ENCODE peak calls at places on chromosomes 1 and 21, in four cellular contexts. One of them, this sample, is unnamed.

GRCh38 chr1:10939654-10940450 is 72.6 kb upstream of the TARDBP start:
- DNase-seq in mesendoderm: no peak
- DNase-seq in neuronal stem cell: no peak
- DNase-seq in HCT116: no peak
- DNase-seq in this sample: no peak

GRCh38 chr1:22410928-22411495 is 40.6 kb upstream of the ZBTB40 start:
- DNase-seq in mesendoderm: no peak
- DNase-seq in neuronal stem cell: no peak
- DNase-seq in HCT116: no peak
- DNase-seq in this sample: no peak

GRCh38 chr1:27049607-27050006 is 37.0 kb upstream of the TENT5B start:
- DNase-seq in mesendoderm: peak; percentile 57
- DNase-seq in neuronal stem cell: no peak
- DNase-seq in HCT116: no peak
- DNase-seq in this sample: no peak

GRCh38 chr1:77487631-77488030 is 194.8 kb downstream of the ZZZ3 start:
- DNase-seq in mesendoderm: peak; percentile 82
- DNase-seq in neuronal stem cell: no peak
- DNase-seq in HCT116: no peak
- DNase-seq in this sample: no peak

GRCh38 chr1:23517581-23517980 is 13.5 kb downstream of the E2F2 start:
- DNase-seq in mesendoderm: no peak
- DNase-seq in neuronal stem cell: no peak
- DNase-seq in HCT116: no peak
- DNase-seq in this sample: no peak

GRCh38 chr21:46667735-46668380 is 32.4 kb downstream of the PRMT2 start:
- DNase-seq in mesendoderm: peak; percentile 75
- DNase-seq in neuronal stem cell: peak; percentile 35
- DNase-seq in HCT116: no peak
- DNase-seq in this sample: peak; percentile 72

GRCh38 chr21:17967319-17967718 is 148.2 kb upstream of the C21orf91 start:
- DNase-seq in mesendoderm: no peak
- DNase-seq in neuronal stem cell: no peak
- DNase-seq in HCT116: no peak
- DNase-seq in this sample: no peak

GRCh38 chr1:213533125-213533524 is 454.6 kb upstream of the PROX1 start:
- DNase-seq in mesendoderm: no peak
- DNase-seq in neuronal stem cell: no peak
- DNase-seq in HCT116: no peak
- DNase-seq in this sample: no peak

GRCh38 chr1:50930965-50931737 is 28.9 kb downstream of the FAF1 start:
- DNase-seq in mesendoderm: peak; percentile 48
- DNase-seq in neuronal stem cell: no peak
- DNase-seq in HCT116: no peak
- DNase-seq in this sample: no peak

GRCh38 chr21:31335957-31336738 is 7.9 kb downstream of the TIAM1 start:
- DNase-seq in mesendoderm: no peak
- DNase-seq in neuronal stem cell: no peak
- DNase-seq in HCT116: no peak
- DNase-seq in this sample: no peak

GRCh38 chr1:201361652-201362504 is 15.6 kb downstream of the TNNT2 start:
- DNase-seq in mesendoderm: peak; percentile 78
- DNase-seq in neuronal stem cell: peak; percentile 59
- DNase-seq in HCT116: peak; percentile 32
- DNase-seq in this sample: peak; percentile 71

GRCh38 chr1:118716775-118717174 is 271.4 kb downstream of the TBX15 start:
- DNase-seq in mesendoderm: peak; percentile 17
- DNase-seq in neuronal stem cell: no peak
- DNase-seq in HCT116: no peak
- DNase-seq in this sample: no peak

GRCh38 chr1:41767534-41767933 is 151.2 kb downstream of the HIVEP3 start:
- DNase-seq in mesendoderm: no peak
- DNase-seq in neuronal stem cell: no peak
- DNase-seq in HCT116: no peak
- DNase-seq in this sample: no peak

GRCh38 chr1:38533772-38534472 is 325.6 kb downstream of the RRAGC start:
- DNase-seq in mesendoderm: no peak
- DNase-seq in neuronal stem cell: no peak
- DNase-seq in HCT116: no peak
- DNase-seq in this sample: no peak

DNA sequence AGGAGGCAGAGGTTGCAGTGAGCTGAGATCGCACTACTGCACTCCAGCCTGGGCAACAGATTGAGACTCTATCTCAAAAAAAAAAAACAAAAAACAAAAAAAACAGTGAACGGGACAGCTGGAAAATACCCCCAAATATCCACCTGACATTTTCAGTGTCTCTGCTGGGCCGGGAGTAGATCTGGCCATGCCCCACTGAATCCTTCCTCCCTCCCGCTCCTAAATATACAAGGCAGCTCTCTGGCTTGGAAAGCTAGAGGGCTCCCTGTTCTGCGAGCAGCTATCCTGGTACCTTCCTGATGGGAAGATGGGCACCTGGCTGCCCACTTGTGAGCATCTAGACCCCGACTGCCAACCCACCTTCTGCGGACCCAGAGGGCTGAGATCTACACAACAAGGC is 21.4 kb downstream of the SPSB1 start:
- DNase-seq in mesendoderm: no peak
- DNase-seq in neuronal stem cell: no peak
- DNase-seq in HCT116: no peak
- DNase-seq in this sample: no peak
- H3K4me1 ChIP-seq in mesendoderm: peaks cover 5% of the 10 kb centered on the region
- H3K4me1 ChIP-seq in neuronal stem cell: no peaks in the 10 kb centered on the region
- H3K4me1 ChIP-seq in HCT116: peaks cover 14% of the 10 kb centered on the region
- H3K4me1 ChIP-seq in this sample: no peaks in the 10 kb centered on the region

DNA sequence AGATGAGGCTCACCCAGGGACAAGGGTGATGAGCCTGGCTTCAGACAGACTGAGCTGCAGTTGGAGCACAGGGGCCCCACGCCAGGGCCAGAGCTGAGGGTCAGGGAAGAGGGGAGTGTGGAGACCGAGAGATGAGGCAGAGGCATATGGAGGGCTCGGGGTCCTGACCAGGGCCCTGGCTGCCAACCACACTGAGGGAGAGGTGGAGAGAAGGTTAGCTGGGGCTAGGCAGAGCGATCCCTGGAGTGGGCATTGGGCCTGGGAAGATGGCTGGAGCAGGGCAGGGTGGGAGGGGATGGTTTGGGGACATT is 8.0 kb downstream of the PEAR1 start:
- DNase-seq in mesendoderm: no peak
- DNase-seq in neuronal stem cell: no peak
- DNase-seq in HCT116: no peak
- DNase-seq in this sample: peak; percentile 72
- H3K27ac ChIP-seq in mesendoderm: no peak overlapping the region
- H3K27ac ChIP-seq in neuronal stem cell: no peak overlapping the region
- H3K27ac ChIP-seq in HCT116: no peak overlapping the region
- H3K27ac ChIP-seq in this sample: no peak overlapping the region

GRCh38 chr1:209989525-209989924 is 51.5 kb downstream of the SYT14 start:
- DNase-seq in mesendoderm: no peak
- DNase-seq in neuronal stem cell: no peak
- DNase-seq in HCT116: no peak
- DNase-seq in this sample: no peak
- H3K9ac ChIP-seq in mesendoderm: no peak overlapping the region
- H3K9ac ChIP-seq in neuronal stem cell: no peak overlapping the region
- H3K9ac ChIP-seq in HCT116: no peak overlapping the region
- H3K9ac ChIP-seq in this sample: no peak overlapping the region

GRCh38 chr21:37514038-37514665 is 147.6 kb downstream of the DYRK1A start:
- DNase-seq in mesendoderm: no peak
- DNase-seq in neuronal stem cell: no peak
- DNase-seq in HCT116: no peak
- DNase-seq in this sample: no peak
- H3K4me1 ChIP-seq in mesendoderm: peaks cover 4% of the 10 kb centered on the region
- H3K4me1 ChIP-seq in neuronal stem cell: no peaks in the 10 kb centered on the region
- H3K4me1 ChIP-seq in HCT116: no peaks in the 10 kb centered on the region
- H3K4me1 ChIP-seq in this sample: peaks cover 18% of the 10 kb centered on the region

DNA sequence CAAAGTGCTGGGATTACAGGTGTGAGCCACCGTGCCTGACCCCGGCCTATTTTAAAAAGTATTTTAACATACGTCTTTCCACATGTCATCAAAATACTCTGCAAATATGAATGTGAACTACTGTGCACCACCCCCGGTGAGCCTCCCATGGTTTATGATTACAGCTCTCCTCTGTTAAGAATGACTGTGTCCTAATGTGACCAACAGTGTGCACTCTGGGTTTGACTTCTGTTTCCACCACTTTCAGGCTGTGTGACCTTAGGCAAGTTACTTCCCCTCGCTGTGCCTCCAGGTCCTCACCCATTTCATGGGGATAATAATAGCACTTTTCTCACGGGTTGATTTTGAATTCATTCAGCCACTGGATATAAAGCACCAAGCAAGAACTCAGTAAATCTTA is 14.7 kb downstream of the AMPD2 start:
- DNase-seq in mesendoderm: no peak
- DNase-seq in neuronal stem cell: no peak
- DNase-seq in HCT116: no peak
- DNase-seq in this sample: no peak
- H3K27ac ChIP-seq in mesendoderm: no peak overlapping the region
- H3K27ac ChIP-seq in neuronal stem cell: no peak overlapping the region
- H3K27ac ChIP-seq in HCT116: no peak overlapping the region
- H3K27ac ChIP-seq in this sample: no peak overlapping the region

GRCh38 chr21:45487891-45488600 is 54.2 kb downstream of the SLC19A1 start:
- DNase-seq in mesendoderm: no peak
- DNase-seq in neuronal stem cell: no peak
- DNase-seq in HCT116: no peak
- DNase-seq in this sample: no peak
- H3K9ac ChIP-seq in mesendoderm: no peak overlapping the region
- H3K9ac ChIP-seq in neuronal stem cell: peak overlapping the region; percentile 25
- H3K9ac ChIP-seq in HCT116: no peak overlapping the region
- H3K9ac ChIP-seq in this sample: no peak overlapping the region

GRCh38 chr1:43783671-43784205 is 76.4 kb downstream of the ST3GAL3 start:
- DNase-seq in mesendoderm: peak; percentile 54
- DNase-seq in neuronal stem cell: no peak
- DNase-seq in HCT116: peak; percentile 71
- DNase-seq in this sample: peak; percentile 59

GRCh38 chr1:43786975-43787374 is 79.6 kb downstream of the ST3GAL3 start:
- DNase-seq in mesendoderm: no peak
- DNase-seq in neuronal stem cell: no peak
- DNase-seq in HCT116: no peak
- DNase-seq in this sample: no peak

GRCh38 chr1:43783096-43783670 is 75.8 kb downstream of the ST3GAL3 start:
- DNase-seq in mesendoderm: no peak
- DNase-seq in neuronal stem cell: no peak
- DNase-seq in HCT116: no peak
- DNase-seq in this sample: no peak

GRCh38 chr1:43789604-43790288 is 82.4 kb downstream of the ST3GAL3 start:
- DNase-seq in mesendoderm: no peak
- DNase-seq in neuronal stem cell: no peak
- DNase-seq in HCT116: no peak
- DNase-seq in this sample: no peak

DNA sequence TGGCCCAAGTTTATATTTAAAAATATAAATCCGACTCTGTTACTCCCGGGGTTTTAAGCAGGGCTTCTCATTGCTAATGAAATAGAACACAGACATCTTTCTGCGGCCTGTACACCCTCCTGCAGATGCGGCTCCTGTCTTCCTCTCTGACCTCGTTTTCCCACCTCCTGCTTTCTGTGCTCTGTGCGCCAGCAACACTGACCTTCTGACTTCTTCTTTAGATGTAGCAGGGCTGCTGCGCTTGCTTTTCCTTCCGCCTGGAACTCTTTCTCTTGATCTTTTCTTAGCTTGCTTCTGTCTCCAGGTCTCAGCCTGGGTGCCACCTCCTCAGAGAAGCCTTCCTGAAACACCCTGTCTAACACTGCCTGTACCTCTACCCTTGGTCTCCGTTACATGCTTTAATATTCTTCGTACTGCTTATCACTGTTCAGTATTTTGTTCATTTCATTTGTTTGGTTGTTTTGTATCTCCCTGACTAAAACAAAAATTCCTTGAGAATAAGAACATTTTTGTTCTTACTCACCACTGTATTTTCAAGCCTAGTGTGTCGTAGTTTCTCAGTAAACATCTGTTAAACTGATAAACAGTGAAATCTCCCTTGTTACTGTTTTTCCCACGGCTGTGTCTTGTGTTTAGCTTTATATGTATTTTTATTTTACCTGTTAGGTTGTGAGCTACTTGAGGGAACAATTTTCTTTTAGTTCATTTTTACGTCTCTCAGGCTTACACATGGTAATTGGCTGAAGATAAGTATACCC is 79.0 kb downstream of the ST3GAL3 start:
- DNase-seq in mesendoderm: no peak
- DNase-seq in neuronal stem cell: no peak
- DNase-seq in HCT116: no peak
- DNase-seq in this sample: no peak
- H3K4me1 ChIP-seq in mesendoderm: no peaks in the 10 kb centered on the region
- H3K4me1 ChIP-seq in neuronal stem cell: peaks cover 4% of the 10 kb centered on the region
- H3K4me1 ChIP-seq in HCT116: peaks cover 23% of the 10 kb centered on the region
- H3K4me1 ChIP-seq in this sample: peaks cover 3% of the 10 kb centered on the region

DNA sequence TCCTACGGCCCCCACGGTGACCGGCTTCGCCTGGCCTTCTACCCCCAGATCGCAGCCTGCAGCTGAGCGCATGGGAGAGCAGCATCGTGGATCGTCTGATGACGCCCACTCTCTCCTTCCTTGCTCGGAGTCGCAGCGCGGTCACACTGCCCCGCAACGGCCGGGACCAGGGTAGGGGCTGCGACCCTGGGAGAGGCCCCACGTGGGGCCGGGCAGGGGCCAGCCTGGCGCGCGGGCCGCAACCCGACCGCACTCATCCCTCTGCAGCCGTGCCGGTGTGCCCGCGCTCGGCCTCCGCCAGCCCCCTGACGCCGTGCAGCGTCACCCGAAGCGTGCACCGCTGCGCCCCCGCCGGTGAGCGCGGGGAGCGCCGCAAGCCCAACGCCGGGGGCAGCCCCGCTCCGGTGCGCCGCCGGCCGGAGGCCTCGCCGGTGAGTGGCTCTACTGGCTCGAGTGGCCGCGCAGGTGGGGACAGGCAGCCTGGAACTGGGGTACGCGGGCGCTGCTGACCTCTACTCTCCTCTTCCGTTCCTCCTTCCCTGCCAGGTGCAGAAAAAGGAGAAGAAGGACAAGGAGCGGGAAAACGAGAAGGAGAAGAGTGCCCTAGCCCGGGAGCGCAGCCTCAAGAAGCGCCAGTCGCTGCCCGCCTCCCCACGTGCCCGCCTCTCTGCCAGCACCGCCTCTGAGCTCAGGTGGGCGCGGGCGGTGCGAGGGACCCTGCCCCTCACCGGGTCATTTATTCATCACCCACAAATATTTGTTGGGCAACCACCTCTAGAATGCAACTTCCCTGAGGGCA is 20.4 kb downstream of the MAP7D1 start:
- DNase-seq in mesendoderm: peak; percentile 77
- DNase-seq in neuronal stem cell: no peak
- DNase-seq in HCT116: no peak
- DNase-seq in this sample: no peak
- H3K27ac ChIP-seq in mesendoderm: no peak overlapping the region
- H3K27ac ChIP-seq in neuronal stem cell: no peak overlapping the region
- H3K27ac ChIP-seq in HCT116: no peak overlapping the region
- H3K27ac ChIP-seq in this sample: no peak overlapping the region

DNA sequence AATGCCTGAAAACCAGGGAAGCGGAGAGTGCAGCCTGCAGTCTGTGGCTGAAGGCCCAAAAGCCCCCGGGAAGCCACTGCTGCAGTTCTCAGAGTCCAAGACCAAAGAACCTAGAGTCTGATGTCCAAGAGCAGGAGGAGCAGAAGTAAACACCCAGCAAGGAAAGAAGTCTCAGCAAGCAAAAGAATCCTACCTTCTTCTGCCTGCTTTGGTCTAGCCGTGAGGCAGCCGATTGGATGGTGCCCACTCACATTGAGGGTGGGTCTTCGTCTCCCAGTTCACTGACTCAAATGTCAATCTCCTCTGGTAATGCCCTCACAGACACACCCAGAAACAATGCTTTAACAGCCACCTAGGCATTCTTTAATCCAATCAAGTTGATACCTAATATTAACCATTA is 217.5 kb downstream of the PLA2G4A start:
- DNase-seq in mesendoderm: peak; percentile 4
- DNase-seq in neuronal stem cell: no peak
- DNase-seq in HCT116: no peak
- DNase-seq in this sample: no peak
- H3K9ac ChIP-seq in mesendoderm: no peak overlapping the region
- H3K9ac ChIP-seq in neuronal stem cell: no peak overlapping the region
- H3K9ac ChIP-seq in HCT116: no peak overlapping the region
- H3K9ac ChIP-seq in this sample: no peak overlapping the region

This sample was measured in kidney.